ENCODE peak calls at places on chromosomes 7 and 10, in ten cellular contexts. C is activated T-cell treated with anti-CD3 and anti-CD28 coated beads, Interleukin-2, amount 50 U/mL, for 48 hours; K is gastrocnemius medialis; S is choroid plexus epithelial cell; I is activated effector memory CD4-positive, alpha-beta T cell treated with Interleukin-2 at 50 U/mL for 16 hours; U is glomerular endothelial cell; R is EL; W is epithelial cell of prostate; L is Peyer's patch; O is skeletal muscle cell. J is an unnamed sample.

GRCh38 chr10:22766693-22767092 is 52.3 kb upstream of the PIP4K2A start:
- DNase-seq in C (no peak), K (no peak), S (no peak), I (no peak), U (no peak), R (no peak), W (no peak), L (no peak), O (no peak), J (no peak)

GRCh38 chr7:10618934-10619333 is 354.7 kb upstream of the PHF14 start:
- DNase-seq in C (no peak), K (no peak), S (no peak), I (no peak), U (no peak), R (no peak), W (no peak), L (no peak), O (no peak), J (no peak)

GRCh38 chr10:102669206-102670064 is 25.2 kb downstream of the TRIM8 start:
- DNase-seq in C (peak), K (peak), S (no peak), I (no peak), U (no peak), R (peak), W (no peak), L (no peak), O (no peak), J (peak)

GRCh38 chr7:39212881-39213280 is 235.2 kb downstream of the POU6F2 start:
- DNase-seq in C (no peak), K (no peak), S (no peak), I (no peak), U (no peak), R (no peak), W (no peak), L (no peak), O (no peak), J (no peak)

GRCh38 chr10:76191371-76191770 is 759.9 kb downstream of the LRMDA start:
- DNase-seq in C (no peak), K (no peak), S (no peak), I (no peak), U (no peak), R (no peak), W (no peak), L (no peak), O (no peak), J (no peak)

GRCh38 chr10:93030409-93030808 is 30.2 kb upstream of the CYP26C1 start:
- DNase-seq in C (no peak), K (no peak), S (peak), I (no peak), U (no peak), R (peak), W (no peak), L (no peak), O (peak), J (no peak)

GRCh38 chr10:77907900-77908717 is 18.4 kb downstream of the DLG5 start:
- DNase-seq in C (no peak), K (peak), S (no peak), I (no peak), U (no peak), R (no peak), W (no peak), L (no peak), O (no peak), J (no peak)

GRCh38 chr10:115969591-115969990 is 303.4 kb downstream of the GFRA1 start:
- DNase-seq in C (no peak), K (no peak), S (no peak), I (no peak), U (no peak), R (no peak), W (no peak), L (no peak), O (no peak), J (no peak)

GRCh38 chr7:123120286-123120685 is 79.5 kb downstream of the SLC13A1 start:
- DNase-seq in C (no peak), K (no peak), S (peak), I (no peak), U (no peak), R (no peak), W (no peak), L (no peak), O (no peak), J (no peak)

GRCh38 chr10:6353526-6353925 is 150.8 kb downstream of the PFKFB3 start:
- DNase-seq in C (no peak), K (no peak), S (no peak), I (no peak), U (no peak), R (no peak), W (no peak), L (no peak), O (no peak), J (no peak)

GRCh38 chr7:157477550-157478212 is 140.9 kb downstream of the DNAJB6 start:
- DNase-seq in C (no peak), K (peak), S (no peak), I (no peak), U (no peak), R (no peak), W (no peak), L (no peak), O (no peak), J (no peak)

GRCh38 chr7:19051767-19052375 is 65.6 kb downstream of the TWIST1 start:
- DNase-seq in C (peak), K (no peak), S (peak), I (no peak), U (peak), R (peak), W (no peak), L (peak), O (no peak), J (no peak)

GRCh38 chr10:51524041-51524440 is 175.4 kb downstream of the CSTF2T start:
- DNase-seq in C (no peak), K (no peak), S (peak), I (no peak), U (no peak), R (peak), W (no peak), L (no peak), O (peak), J (no peak)

GRCh38 chr7:55365103-55365679 is at the start of gene LANCL2:
- DNase-seq in C (no peak), K (peak), S (peak), I (no peak), U (no peak), R (peak), W (no peak), L (peak), O (no peak), J (no peak)

GRCh38 chr10:14156101-14156500 is 174.6 kb downstream of the FRMD4A start:
- DNase-seq in C (no peak), K (no peak), S (no peak), I (no peak), U (no peak), R (no peak), W (no peak), L (no peak), O (no peak), J (no peak)

GRCh38 chr10:71334228-71334791 is 15.3 kb downstream of the SLC29A3 start:
- DNase-seq in C (no peak), K (no peak), S (no peak), I (no peak), U (no peak), R (no peak), W (no peak), L (no peak), O (no peak), J (no peak)

GRCh38 chr7:23334482-23335056 is 35.4 kb downstream of the MALSU1 start:
- DNase-seq in C (no peak), K (no peak), S (peak), I (no peak), U (peak), R (peak), W (peak), L (no peak), O (peak), J (no peak)

GRCh38 chr7:32357535-32358277 is 132.5 kb downstream of the LSM5 start:
- DNase-seq in C (no peak), K (no peak), S (peak), I (no peak), U (no peak), R (peak), W (no peak), L (no peak), O (no peak), J (no peak)

GRCh38 chr7:70072220-70072619 is 473.9 kb downstream of the AUTS2 start:
- DNase-seq in C (no peak), K (no peak), S (peak), I (no peak), U (no peak), R (no peak), W (no peak), L (no peak), O (peak), J (no peak)

GRCh38 chr10:64148597-64148996 is 627.4 kb downstream of the REEP3 start:
- DNase-seq in C (no peak), K (no peak), S (no peak), I (no peak), U (no peak), R (no peak), W (no peak), L (no peak), O (no peak), J (no peak)

GRCh38 chr7:17131060-17131345 is 167.4 kb upstream of the AHR start:
- DNase-seq in C (no peak), K (no peak), S (peak), I (no peak), U (no peak), R (peak), W (no peak), L (no peak), O (no peak), J (no peak)

GRCh38 chr10:33935350-33935749 is 600.9 kb upstream of the NRP1 start:
- DNase-seq in C (no peak), K (no peak), S (no peak), I (no peak), U (no peak), R (no peak), W (no peak), L (no peak), O (no peak), J (no peak)

GRCh38 chr10:14153570-14154055 is 177.1 kb downstream of the FRMD4A start:
- DNase-seq in C (no peak), K (no peak), S (peak), I (no peak), U (peak), R (no peak), W (no peak), L (no peak), O (no peak), J (no peak)

GRCh38 chr10:129544205-129545202 is 77.5 kb downstream of the MGMT start:
- DNase-seq in C (no peak), K (no peak), S (no peak), I (no peak), U (no peak), R (no peak), W (no peak), L (no peak), O (no peak), J (no peak)

GRCh38 chr10:124736491-124737136 is 7.6 kb downstream of the FAM53B start:
- DNase-seq in C (no peak), K (peak), S (peak), I (no peak), U (no peak), R (peak), W (no peak), L (no peak), O (no peak), J (peak)

GRCh38 chr7:4550117-4550516 is 132.0 kb upstream of the FOXK1 start:
- DNase-seq in C (no peak), K (no peak), S (no peak), I (no peak), U (no peak), R (no peak), W (no peak), L (no peak), O (no peak), J (no peak)

GRCh38 chr10:110803830-110804338 is 67.8 kb upstream of the PDCD4 start:
- DNase-seq in C (peak), K (no peak), S (peak), I (peak), U (no peak), R (peak), W (no peak), L (peak), O (no peak), J (peak)

GRCh38 chr10:99369126-99369525 is 40.0 kb downstream of the CNNM1 start:
- DNase-seq in C (no peak), K (no peak), S (no peak), I (no peak), U (no peak), R (peak), W (no peak), L (no peak), O (no peak), J (no peak)

GRCh38 chr10:132149261-132149660 is 37.5 kb upstream of the DPYSL4 start:
- DNase-seq in C (no peak), K (no peak), S (no peak), I (no peak), U (no peak), R (no peak), W (no peak), L (no peak), O (no peak), J (no peak)

GRCh38 chr10:130362308-130362761 is 226.1 kb downstream of the GLRX3 start:
- DNase-seq in C (no peak), K (no peak), S (no peak), I (no peak), U (no peak), R (no peak), W (no peak), L (no peak), O (no peak), J (no peak)

GRCh38 chr10:68348265-68348741 is 15.6 kb upstream of the PBLD start:
- DNase-seq in C (peak), K (no peak), S (peak), I (peak), U (no peak), R (peak), W (no peak), L (no peak), O (no peak), J (no peak)

GRCh38 chr7:73901231-73901822 is 40.4 kb downstream of the TMEM270 start:
- DNase-seq in C (no peak), K (no peak), S (no peak), I (no peak), U (no peak), R (no peak), W (no peak), L (no peak), O (no peak), J (no peak)

GRCh38 chr7:4740796-4741195 is 34.6 kb upstream of the AP5Z1 start:
- DNase-seq in C (no peak), K (no peak), S (no peak), I (no peak), U (no peak), R (no peak), W (no peak), L (no peak), O (no peak), J (no peak)

GRCh38 chr7:115122388-115122787 is 200.5 kb downstream of the MDFIC start:
- DNase-seq in C (no peak), K (no peak), S (no peak), I (no peak), U (no peak), R (no peak), W (no peak), L (no peak), O (no peak), J (no peak)